ENCODE peak calls at places on chromosomes 3 and 15, in ten cellular contexts. A, C, J, X, K, R, F, E, Z and B are unnamed samples.

GRCh38 chr3:148036331-148036881 is 627.2 kb downstream of the ZIC1 start:
- DNase-seq in A (no peak), C (no peak), J (no peak), X (peak; percentile 70), K (no peak), R (no peak), F (no peak), E (no peak), Z (no peak), B (no peak)

GRCh38 chr3:13963137-13963886 is 83.4 kb upstream of the WNT7A start:
- DNase-seq in A (no peak), C (no peak), J (no peak), X (no peak), K (no peak), R (no peak), F (no peak), E (no peak), Z (no peak), B (no peak)

GRCh38 chr15:33994005-33994615 is 25.8 kb downstream of the CHRM5 start:
- DNase-seq in A (no peak), C (no peak), J (peak; percentile 25), X (peak; percentile 52), K (peak; percentile 3), R (no peak), F (no peak), E (no peak), Z (peak; percentile 29), B (peak; percentile 5)

GRCh38 chr15:58138106-58138505 is at the start of gene AQP9:
- DNase-seq in A (no peak), C (no peak), J (no peak), X (no peak), K (no peak), R (no peak), F (no peak), E (no peak), Z (no peak), B (no peak)

GRCh38 chr15:68186671-68187397 is 18.3 kb downstream of the CALML4 start:
- DNase-seq in A (no peak), C (no peak), J (no peak), X (no peak), K (no peak), R (peak; percentile 52), F (no peak), E (no peak), Z (no peak), B (no peak)

GRCh38 chr3:8657804-8658311 is 13.3 kb upstream of the SSUH2 start:
- DNase-seq in A (no peak), C (no peak), J (no peak), X (no peak), K (no peak), R (no peak), F (no peak), E (no peak), Z (no peak), B (no peak)

GRCh38 chr3:52182203-52182602 is 15.8 kb upstream of the ALAS1 start:
- DNase-seq in A (peak; percentile 14), C (no peak), J (no peak), X (no peak), K (no peak), R (no peak), F (no peak), E (no peak), Z (no peak), B (no peak)

GRCh38 chr3:95154775-95155174 is 1091.9 kb downstream of the NSUN3 start:
- DNase-seq in A (no peak), C (no peak), J (no peak), X (no peak), K (no peak), R (no peak), F (no peak), E (no peak), Z (no peak), B (no peak)

GRCh38 chr15:101578443-101578894 is 73.7 kb downstream of the TM2D3 start:
- DNase-seq in A (no peak), C (peak; percentile 63), J (peak; percentile 11), X (peak; percentile 21), K (no peak), R (no peak), F (no peak), E (no peak), Z (peak; percentile 29), B (peak; percentile 41)

GRCh38 chr15:48250640-48251076 is 44.6 kb downstream of the SLC12A1 start:
- DNase-seq in A (no peak), C (peak; percentile 20), J (peak; percentile 66), X (peak; percentile 79), K (peak; percentile 57), R (peak; percentile 36), F (no peak), E (no peak), Z (peak; percentile 40), B (peak; percentile 12)

GRCh38 chr3:40044487-40044886 is 235.1 kb downstream of the MYRIP start:
- DNase-seq in A (no peak), C (no peak), J (no peak), X (peak; percentile 3), K (no peak), R (no peak), F (no peak), E (no peak), Z (no peak), B (no peak)

GRCh38 chr3:195761503-195762248 is 40.9 kb downstream of the MUC20 start:
- DNase-seq in A (no peak), C (no peak), J (no peak), X (no peak), K (peak; percentile 14), R (no peak), F (no peak), E (no peak), Z (no peak), B (no peak)

GRCh38 chr15:101481381-101481705 is 8.2 kb downstream of the PCSK6 start:
- DNase-seq in A (no peak), C (no peak), J (no peak), X (no peak), K (no peak), R (no peak), F (no peak), E (no peak), Z (no peak), B (no peak)

GRCh38 chr3:46368569-46368968 is 2.2 kb upstream of the CCR5 start:
- DNase-seq in A (peak; percentile 69), C (peak; percentile 47), J (no peak), X (no peak), K (no peak), R (no peak), F (no peak), E (no peak), Z (peak; percentile 95), B (peak; percentile 88)

GRCh38 chr3:62159693-62160092 is 213.7 kb downstream of the FEZF2 start:
- DNase-seq in A (no peak), C (peak; percentile 19), J (no peak), X (peak; percentile 90), K (no peak), R (no peak), F (no peak), E (no peak), Z (no peak), B (no peak)

GRCh38 chr3:172082269-172082668 is 42.9 kb downstream of the FNDC3B start:
- DNase-seq in A (no peak), C (no peak), J (no peak), X (no peak), K (no peak), R (no peak), F (no peak), E (no peak), Z (no peak), B (no peak)

GRCh38 chr3:126130981-126131750 is 47.2 kb upstream of the SLC41A3 start:
- DNase-seq in A (no peak), C (peak; percentile 7), J (no peak), X (no peak), K (no peak), R (no peak), F (no peak), E (no peak), Z (no peak), B (no peak)

GRCh38 chr3:78337801-78338211 is 1297.9 kb downstream of the ROBO2 start:
- DNase-seq in A (no peak), C (no peak), J (no peak), X (no peak), K (no peak), R (no peak), F (no peak), E (no peak), Z (no peak), B (no peak)

GRCh38 chr3:184562875-184563568 is 1.4 kb downstream of the EPHB3 start:
- DNase-seq in A (no peak), C (no peak), J (peak; percentile 27), X (no peak), K (peak; percentile 43), R (peak; percentile 68), F (no peak), E (no peak), Z (peak; percentile 15), B (no peak)

GRCh38 chr3:129289201-129289921 is 10.7 kb downstream of the HMCES start:
- DNase-seq in A (no peak), C (no peak), J (no peak), X (no peak), K (no peak), R (no peak), F (no peak), E (no peak), Z (no peak), B (no peak)

GRCh38 chr3:21017115-21017852 is 733.7 kb downstream of the ZNF385D start:
- DNase-seq in A (no peak), C (no peak), J (no peak), X (no peak), K (no peak), R (no peak), F (no peak), E (no peak), Z (no peak), B (no peak)

GRCh38 chr3:151011427-151011826 is 38.9 kb upstream of the CLRN1 start:
- DNase-seq in A (no peak), C (no peak), J (peak; percentile 95), X (peak; percentile 40), K (no peak), R (no peak), F (no peak), E (no peak), Z (no peak), B (no peak)